ENCODE peak calls at places on chromosome 9, in five cellular contexts. A is GM23338, T is stomach, J is breast epithelium, K is HL-60. X is an unnamed sample.
A peak's percentile ranks its signal among the peaks of the same experiment; 100 is the strongest.

GRCh38 chr9:77817590-77818311 is 169.6 kb upstream of the GNA14 start:
- DNase-seq in A (no peak), T (no peak), J (no peak), K (no peak), X (no peak)

GRCh38 chr9:86126998-86127972 is 27.9 kb upstream of the GOLM1 start:
- DNase-seq in A (peak; percentile 94), T (peak; percentile 89), J (peak; percentile 90), K (no peak), X (no peak)

GRCh38 chr9:30116673-30117217 is 2267.7 kb upstream of the ACO1 start:
- DNase-seq in A (peak; percentile 82), T (no peak), J (no peak), K (no peak), X (no peak)

GRCh38 chr9:114236391-114237138 is 81.2 kb downstream of the COL27A1 start:
- DNase-seq in A (no peak), T (no peak), J (no peak), K (no peak), X (no peak)

GRCh38 chr9:136047076-136047774 is 47.9 kb downstream of the NACC2 start:
- DNase-seq in A (no peak), T (peak; percentile 17), J (no peak), K (no peak), X (no peak)

GRCh38 chr9:69179037-69179436 is 5.0 kb downstream of the TJP2 start:
- DNase-seq in A (no peak), T (no peak), J (no peak), K (no peak), X (no peak)

GRCh38 chr9:93226819-93227218 is 42.9 kb downstream of the WNK2 start:
- DNase-seq in A (no peak), T (no peak), J (no peak), K (no peak), X (no peak)

GRCh38 chr9:89669361-89669842 is 64.6 kb downstream of the GADD45G start:
- DNase-seq in A (no peak), T (peak; percentile 77), J (no peak), K (no peak), X (no peak)

GRCh38 chr9:32644698-32645097 is 9.2 kb upstream of the TAF1L start:
- DNase-seq in A (no peak), T (no peak), J (no peak), K (no peak), X (no peak)

DNA sequence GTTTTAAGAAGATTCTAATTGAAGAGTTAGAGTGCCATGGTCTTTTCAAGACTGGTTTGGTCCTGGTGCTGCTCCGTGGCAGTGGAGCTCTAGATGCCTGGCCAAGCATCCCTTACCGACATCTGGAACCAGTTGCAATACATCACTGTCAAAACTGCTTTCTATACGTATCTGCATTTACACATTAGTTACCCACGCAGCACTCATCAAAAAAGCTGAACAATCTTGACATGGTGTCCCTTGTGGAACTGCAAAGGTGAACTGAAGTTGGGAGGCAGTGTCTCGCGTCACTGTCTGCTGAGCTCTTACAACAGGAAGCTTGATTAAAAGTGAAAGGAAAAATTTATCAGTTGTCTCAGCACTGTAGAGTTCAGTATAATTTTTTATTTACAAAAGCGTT is 82.6 kb downstream of the PBX3 start:
- DNase-seq in A (no peak), T (peak; percentile 35), J (no peak), K (peak; percentile 15), X (peak; percentile 81)
- TF ChIP-seq POLR2AphosphoS5 in A (no peak), T (no peak), J (no peak), K (no peak), X (peak; percentile 77)

GRCh38 chr9:127844821-127845359 is 9.6 kb downstream of the ENG start:
- DNase-seq in A (peak; percentile 77), T (no peak), J (no peak), K (no peak), X (no peak)
- TF ChIP-seq POLR2AphosphoS5 in A (no peak), T (no peak), J (no peak), K (no peak), X (peak; percentile 55)

DNA sequence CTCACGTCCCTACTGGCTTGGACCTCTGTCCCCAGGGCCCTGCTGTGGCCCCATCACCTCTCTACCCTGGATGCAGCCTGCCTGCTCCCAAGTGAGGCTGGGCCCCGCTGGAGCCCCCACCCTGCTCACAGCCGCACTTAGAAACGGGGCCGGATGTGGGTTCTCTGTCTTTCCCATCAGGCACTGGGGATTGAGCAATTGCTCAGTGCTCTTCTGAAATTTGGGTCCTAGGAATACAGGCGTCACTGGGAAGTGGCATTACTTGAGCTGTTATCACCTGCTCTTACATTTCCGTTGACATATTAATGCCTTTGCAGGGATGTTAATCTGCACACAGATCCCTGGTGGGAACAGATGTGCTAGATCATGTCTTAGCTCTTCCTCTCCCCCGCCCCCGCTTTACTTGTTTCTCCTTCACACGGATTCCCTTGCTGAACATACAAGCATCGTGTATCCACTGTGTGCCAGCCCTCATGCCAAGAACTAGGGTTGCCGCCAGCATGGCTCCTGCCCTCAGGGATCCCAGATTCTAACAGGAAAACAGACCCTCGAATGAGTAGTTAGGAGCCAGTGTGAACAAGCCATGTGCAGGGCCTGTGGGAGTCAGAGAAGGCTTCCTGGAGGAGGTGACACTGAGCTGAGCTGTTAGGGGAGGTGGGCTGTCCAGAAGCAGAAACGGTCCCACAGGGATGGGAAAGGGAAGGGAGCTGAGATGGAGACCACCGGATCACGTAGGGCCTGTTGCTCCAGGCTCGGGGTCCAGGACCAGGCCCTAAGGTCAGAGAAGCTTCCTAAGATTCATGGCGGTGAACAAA is 65.1 kb downstream of the NEK6 start:
- DNase-seq in A (no peak), T (no peak), J (no peak), K (peak; percentile 81), X (no peak)
- TF ChIP-seq POLR2AphosphoS5 in A (no peak), T (no peak), J (no peak), K (peak; percentile 59), X (no peak)

GRCh38 chr9:134378901-134379338 is 52.7 kb downstream of the RXRA start:
- DNase-seq in A (no peak), T (peak; percentile 78), J (peak; percentile 61), K (no peak), X (no peak)
- TF ChIP-seq POLR2AphosphoS5 in A (no peak), T (no peak), J (no peak), K (no peak), X (no peak)